ENCODE peak calls at places on chromosomes 7 and 10, in ten cellular contexts. M is GM12865, A is WTC11, O is choroid plexus epithelial cell, F is PC-3, N is mammary epithelial cell, U is nephron progenitor cell, B is A549, J is GM20000, H is HFF-Myc. P is an unnamed sample.

GRCh38 chr7:151863386-151864079 is 13.4 kb downstream of the PRKAG2 start:
- DNase-seq in M (peak; percentile 48), B (peak; percentile 41), A (peak; percentile 37), O (no peak), H (no peak), J (no peak), F (no peak), N (no peak), U (no peak), P (no peak)

GRCh38 chr7:82050134-82050533 is 280.3 kb upstream of the HGF start:
- DNase-seq in J (no peak), N (peak; percentile 85), M (no peak), B (peak; percentile 95), F (peak; percentile 94), H (peak; percentile 49), O (peak; percentile 93), A (no peak), U (no peak), P (no peak)

GRCh38 chr10:102492344-102492939 is 10.1 kb downstream of the ACTR1A start:
- DNase-seq in U (no peak), O (no peak), B (no peak), A (no peak), F (no peak), J (no peak), N (no peak), M (no peak), H (no peak), P (no peak)

GRCh38 chr7:95684037-95684436 is 87.7 kb upstream of the PDK4 start:
- DNase-seq in J (peak; percentile 8), A (no peak), F (peak; percentile 61), B (peak; percentile 31), N (peak; percentile 22), M (no peak), O (peak; percentile 79), H (no peak), U (no peak), P (no peak)

GRCh38 chr10:114491933-114492332 is 87.6 kb upstream of the AFAP1L2 start:
- DNase-seq in J (no peak), H (no peak), B (no peak), M (no peak), A (no peak), U (no peak), F (no peak), N (no peak), O (no peak), P (no peak)

GRCh38 chr7:77667459-77668090 is 28.7 kb upstream of the RSBN1L start:
- DNase-seq in N (no peak), A (no peak), B (no peak), O (no peak), H (no peak), M (no peak), J (no peak), F (peak; percentile 14), U (no peak), P (no peak)

GRCh38 chr7:106345421-106346166 is 60.8 kb upstream of the NAMPT start:
- DNase-seq in H (no peak), M (peak; percentile 37), J (no peak), O (peak; percentile 71), N (no peak), U (no peak), A (no peak), B (no peak), F (peak; percentile 53), P (no peak)

GRCh38 chr7:55965805-55966421 is 1.5 kb downstream of the NIPSNAP2 start:
- DNase-seq in O (no peak), B (no peak), J (no peak), U (no peak), H (peak; percentile 76), A (no peak), N (peak; percentile 16), M (no peak), F (peak; percentile 84), P (no peak)

GRCh38 chr10:109341986-109342385 is 581.3 kb downstream of the XPNPEP1 start:
- DNase-seq in B (no peak), A (no peak), O (no peak), H (no peak), N (no peak), F (no peak), J (no peak), M (no peak), U (no peak), P (no peak)

GRCh38 chr10:100502926-100503480 is 16.7 kb downstream of the SEC31B start:
- DNase-seq in F (no peak), A (no peak), N (no peak), B (no peak), M (no peak), O (no peak), U (no peak), H (peak; percentile 59), J (no peak), P (no peak)

GRCh38 chr10:120456626-120457430 is at the start of gene PLPP4:
- DNase-seq in M (no peak), A (peak; percentile 52), F (peak; percentile 53), O (peak; percentile 55), H (no peak), J (peak; percentile 59), U (peak; percentile 74), N (peak; percentile 22), B (no peak), P (peak; percentile 26)

GRCh38 chr7:131370523-131370968 is 42.9 kb downstream of the MKLN1 start:
- DNase-seq in O (peak; percentile 74), M (peak; percentile 74), H (peak; percentile 20), U (no peak), F (peak; percentile 62), B (no peak), N (peak; percentile 37), A (no peak), J (no peak), P (no peak)

GRCh38 chr10:92727550-92727949 is 37.8 kb downstream of the HHEX start:
- DNase-seq in O (no peak), H (no peak), F (no peak), B (no peak), N (no peak), U (no peak), J (no peak), A (no peak), M (no peak), P (no peak)

GRCh38 chr7:139949629-139950028 is 113.1 kb downstream of the PARP12 start:
- DNase-seq in N (no peak), H (no peak), F (peak; percentile 55), B (peak; percentile 39), A (no peak), J (no peak), O (no peak), U (no peak), M (no peak), P (no peak)
- TF ChIP-seq CTCF in N (no peak), H (no peak), F (no peak), B (no peak), A (no peak), J (no peak), O (no peak), U (no peak), M (no peak), P (no peak)

GRCh38 chr7:121563177-121563576 is 167.1 kb upstream of the FAM3C start:
- DNase-seq in B (peak; percentile 5), H (no peak), J (no peak), M (no peak), F (peak; percentile 49), A (peak; percentile 16), O (peak; percentile 30), U (no peak), N (no peak), P (no peak)
- TF ChIP-seq CTCF in B (no peak), H (peak; percentile 33), J (no peak), M (no peak), F (peak; percentile 48), A (no peak), O (peak; percentile 61), U (no peak), N (peak; percentile 52), P (no peak)

DNA sequence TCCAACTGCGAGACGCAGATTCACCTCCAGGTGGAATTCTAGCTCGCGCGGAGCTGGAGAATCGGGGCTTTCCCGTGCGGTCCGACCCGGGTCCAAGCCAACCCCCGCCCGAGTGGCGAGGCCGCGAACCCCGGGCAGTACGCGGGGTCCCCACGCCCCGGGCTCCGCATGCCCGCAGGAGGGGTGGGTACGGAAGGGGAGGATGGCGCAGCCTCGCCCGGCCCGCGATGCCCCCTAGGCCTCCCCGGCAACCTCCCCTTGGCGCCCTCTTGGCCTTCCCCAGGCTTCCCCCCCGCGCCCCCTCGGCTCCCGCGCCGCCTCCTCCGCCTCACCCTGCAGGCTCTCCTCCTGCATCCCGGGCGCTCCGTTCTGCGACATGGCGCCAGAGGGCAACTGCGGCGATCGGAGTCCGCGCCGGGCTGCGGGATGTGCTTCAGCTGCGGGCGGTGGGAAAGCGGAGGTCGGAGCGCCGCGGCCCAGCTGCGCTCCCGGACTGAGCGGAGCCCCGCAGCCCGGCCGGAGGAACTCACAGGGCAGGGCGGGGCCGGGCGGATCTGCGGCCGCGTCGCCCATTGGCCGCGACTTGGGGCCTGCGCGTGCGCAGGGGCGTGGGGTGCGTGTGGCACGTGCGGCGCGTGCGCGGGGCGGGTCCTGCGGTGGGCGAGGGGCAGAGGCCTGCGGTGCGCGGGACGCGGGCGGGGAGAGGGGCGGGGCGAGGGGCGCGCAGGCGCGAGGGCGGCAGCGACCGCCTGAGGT is at the start of gene BNIP3:
- DNase-seq in H (peak; percentile 39), N (peak; percentile 89), B (peak; percentile 94), J (peak; percentile 100), U (peak; percentile 99), A (peak; percentile 89), M (peak; percentile 92), F (peak; percentile 92), O (peak; percentile 95), P (peak; percentile 99)
- TF ChIP-seq CTCF in H (no peak), N (peak; percentile 26), B (no peak), J (no peak), U (no peak), A (no peak), M (no peak), F (peak; percentile 13), O (peak; percentile 32), P (no peak)

DNA sequence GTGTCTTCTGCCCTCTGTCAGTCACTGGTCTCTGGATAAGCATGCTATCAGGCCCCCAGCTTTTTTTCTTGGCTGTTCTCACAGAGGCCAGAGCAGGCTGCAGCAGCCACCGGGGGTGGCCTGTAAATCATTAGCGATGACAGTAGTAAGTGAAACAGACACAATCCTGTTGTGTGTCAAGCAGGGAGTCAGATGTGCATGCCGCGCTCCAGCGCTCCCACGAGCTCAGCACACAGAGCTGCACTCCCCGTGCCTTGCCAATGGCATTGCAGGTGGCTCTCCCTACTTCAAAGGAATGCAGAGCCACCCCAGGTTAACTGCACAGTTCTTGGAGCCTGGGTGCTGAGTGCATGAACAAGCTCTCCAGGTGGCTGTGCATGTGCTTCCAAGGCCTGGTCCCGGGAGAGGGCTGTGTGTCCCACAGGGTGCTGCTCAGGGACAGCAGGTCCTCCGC is 226.1 kb downstream of the GLRX3 start:
- DNase-seq in F (no peak), N (no peak), M (no peak), B (no peak), A (no peak), U (peak; percentile 70), O (no peak), J (no peak), H (no peak), P (no peak)
- TF ChIP-seq CTCF in F (no peak), N (no peak), M (no peak), B (no peak), A (no peak), U (no peak), O (no peak), J (no peak), H (no peak), P (no peak)

P was measured in GM10248.